ENCODE peak calls at places on chromosomes 7 and 10, in ten cellular contexts. V is IMR-90; X is right cardiac atrium; U is lung; E is lower lobe of right lung; O is H7; Q is cardiac muscle cell; T is GM23248; C is neural progenitor cell; Y is naive thymus-derived CD4-positive, alpha-beta T cell. S is an unnamed sample.

GRCh38 chr10:128047991-128048826 is 78.0 kb downstream of the MKI67 start:
- DNase-seq in X (peak), Q (peak), O (no peak), U (no peak), Y (no peak), V (peak), E (no peak), C (no peak), T (peak), S (no peak)

GRCh38 chr7:25069900-25070443 is 55.1 kb downstream of the CYCS start:
- DNase-seq in Y (peak), C (peak), T (peak), Q (peak), X (peak), V (peak), U (peak), E (peak), O (peak), S (no peak)

GRCh38 chr10:86342111-86342863 is 24.3 kb downstream of the GRID1 start:
- DNase-seq in V (no peak), Q (no peak), Y (no peak), X (no peak), T (no peak), U (no peak), E (peak), C (no peak), O (no peak), S (no peak)

GRCh38 chr7:151427705-151428392 is 12.1 kb downstream of the CRYGN start:
- DNase-seq in O (peak), X (no peak), Q (no peak), C (no peak), Y (no peak), V (no peak), E (no peak), U (no peak), T (no peak), S (no peak)

GRCh38 chr7:46814516-46815250 is 767.2 kb downstream of the TNS3 start:
- DNase-seq in Y (no peak), E (no peak), U (no peak), Q (no peak), O (no peak), V (no peak), X (no peak), T (peak), C (no peak), S (no peak)

GRCh38 chr10:91366687-91367086 is 43.5 kb upstream of the HECTD2 start:
- DNase-seq in Q (no peak), T (no peak), E (no peak), X (no peak), O (no peak), U (no peak), V (no peak), Y (no peak), C (no peak), S (no peak)

GRCh38 chr7:16431646-16432424 is 10.5 kb upstream of the CRPPA start:
- DNase-seq in Y (peak), E (no peak), X (no peak), O (peak), Q (peak), T (peak), V (no peak), C (peak), U (no peak), S (no peak)

GRCh38 chr7:38169862-38170261 is 8.2 kb upstream of the STARD3NL start:
- DNase-seq in C (no peak), T (peak), V (peak), U (no peak), O (no peak), E (no peak), X (peak), Y (no peak), Q (no peak), S (no peak)

GRCh38 chr10:80522756-80523363 is 14.8 kb upstream of the SH2D4B start:
- DNase-seq in E (no peak), C (no peak), O (peak), Q (no peak), Y (no peak), T (no peak), V (no peak), U (no peak), X (no peak), S (no peak)

GRCh38 chr10:49008056-49008455 is 68.4 kb upstream of the LRRC18 start:
- DNase-seq in O (no peak), V (no peak), X (peak), U (no peak), C (no peak), E (no peak), Q (no peak), T (no peak), Y (no peak), S (no peak)

GRCh38 chr10:89129850-89130396 is 77.2 kb downstream of the CH25H start:
- DNase-seq in U (peak), V (peak), T (peak), Y (no peak), X (no peak), C (no peak), O (no peak), E (peak), Q (no peak), S (no peak)

GRCh38 chr7:105916603-105917002 is 40.2 kb upstream of the ATXN7L1 start:
- DNase-seq in C (no peak), T (peak), E (no peak), X (no peak), U (no peak), V (peak), O (no peak), Q (no peak), Y (no peak), S (no peak)

GRCh38 chr7:150407588-150408392 is 28.7 kb downstream of the ZNF775 start:
- DNase-seq in Q (no peak), O (peak), E (no peak), C (no peak), U (no peak), V (no peak), X (no peak), T (no peak), Y (no peak), S (no peak)
- H3K4me3 ChIP-seq in Q (no peak), O (no peak), E (no peak), C (no peak), U (no peak), V (no peak), X (no peak), T (no peak), Y (no peak), S (no peak)

GRCh38 chr7:74084722-74085578 is 1.3 kb downstream of the LIMK1 start:
- DNase-seq in C (no peak), E (no peak), V (no peak), X (no peak), T (no peak), O (peak), Y (no peak), U (no peak), Q (no peak), S (no peak)
- H3K4me3 ChIP-seq in C (peak), E (peak), V (peak), X (peak), T (peak), O (peak), Y (peak), U (no peak), Q (peak), S (peak)

GRCh38 chr10:30751678-30752331 is 122.3 kb upstream of the LYZL2 start:
- DNase-seq in Y (peak), E (peak), Q (peak), U (peak), X (peak), C (peak), T (peak), O (peak), V (peak), S (no peak)
- H3K4me3 ChIP-seq in Y (no peak), E (no peak), Q (no peak), U (no peak), X (no peak), C (no peak), T (no peak), O (no peak), V (no peak), S (no peak)

GRCh38 chr7:120990468-120991118 is 2.1 kb downstream of the CPED1 start:
- DNase-seq in O (no peak), Q (no peak), Y (no peak), V (peak), X (no peak), C (no peak), E (no peak), U (no peak), T (peak), S (no peak)
- H3K4me3 ChIP-seq in O (no peak), Q (no peak), Y (no peak), V (peak), X (peak), C (no peak), E (peak), U (no peak), T (peak), S (peak)